ENCODE peak calls at places on chromosomes 12 and 14, in seven cellular contexts. C, Q, Z, I, Y, M and T are unnamed samples.

GRCh38 chr14:101464984-101465794 is 96.1 kb upstream of the DIO3 start:
- DNase-seq in Y (no peak), Z (peak; percentile 7), M (no peak), I (no peak), C (no peak), Q (peak; percentile 6), T (no peak)

GRCh38 chr12:75792687-75793086 is 238.9 kb downstream of the PHLDA1 start:
- DNase-seq in Y (no peak), I (no peak), C (no peak), Q (no peak), Z (no peak), M (no peak), T (no peak)

GRCh38 chr12:123427036-123427769 is 9.3 kb downstream of the RILPL2 start:
- DNase-seq in Q (no peak), M (no peak), Z (no peak), I (no peak), C (no peak), Y (no peak), T (no peak)

GRCh38 chr12:104469523-104469922 is 12.8 kb downstream of the CHST11 start:
- DNase-seq in Z (no peak), I (no peak), Q (no peak), Y (no peak), M (no peak), C (no peak), T (no peak)

GRCh38 chr12:112419269-112420133 is 754 bp downstream of the PTPN11 start:
- DNase-seq in I (no peak), Q (no peak), M (peak; percentile 58), Y (peak; percentile 76), Z (peak; percentile 59), C (no peak), T (peak; percentile 93)

GRCh38 chr14:89108608-89109007 is 284.2 kb downstream of the TTC8 start:
- DNase-seq in Z (no peak), I (no peak), Y (no peak), M (no peak), C (no peak), Q (no peak), T (no peak)

GRCh38 chr12:12714276-12715001 is 2.7 kb upstream of the CDKN1B start:
- DNase-seq in Y (no peak), M (no peak), Q (no peak), C (peak; percentile 69), I (peak; percentile 35), Z (no peak), T (peak; percentile 80)

GRCh38 chr14:55851961-55852360 is 266.2 kb upstream of the PELI2 start:
- DNase-seq in C (no peak), I (no peak), M (no peak), Q (no peak), Y (no peak), Z (no peak), T (no peak)

GRCh38 chr14:66330916-66331315 is 155.3 kb upstream of the CCDC196 start:
- DNase-seq in Q (no peak), Z (no peak), C (no peak), Y (no peak), M (no peak), I (no peak), T (no peak)

GRCh38 chr12:127162902-127163301 is 1104.1 kb upstream of the TMEM132C start:
- DNase-seq in I (no peak), Z (no peak), C (no peak), Y (peak; percentile 49), M (no peak), Q (no peak), T (peak; percentile 85)

GRCh38 chr12:3520168-3520567 is 29.2 kb downstream of the PRMT8 start:
- DNase-seq in M (no peak), C (no peak), Z (no peak), Q (no peak), Y (no peak), I (no peak), T (no peak)

GRCh38 chr12:5624873-5625272 is 193.0 kb downstream of the NTF3 start:
- DNase-seq in Y (no peak), C (no peak), I (no peak), Z (no peak), M (no peak), Q (no peak), T (no peak)

GRCh38 chr12:48816148-48816854 is 2.0 kb upstream of the CACNB3 start:
- DNase-seq in I (no peak), Z (no peak), Y (no peak), Q (no peak), M (no peak), C (no peak), T (no peak)

GRCh38 chr14:50964683-50965390 is 20.6 kb upstream of the PYGL start:
- DNase-seq in Y (no peak), Q (no peak), M (peak; percentile 11), C (peak; percentile 15), I (no peak), Z (peak; percentile 48), T (no peak)

GRCh38 chr12:50985322-50985721 is 33.0 kb downstream of the HIGD1C start:
- DNase-seq in I (no peak), Y (peak; percentile 68), Q (no peak), C (no peak), Z (no peak), M (no peak), T (no peak)

GRCh38 chr12:110860833-110861291 is 14.1 kb downstream of the CCDC63 start:
- DNase-seq in Z (no peak), Y (no peak), Q (no peak), M (no peak), I (no peak), C (no peak), T (no peak)

GRCh38 chr12:32400114-32400672 is 835 bp downstream of the FGD4 start:
- DNase-seq in I (no peak), Q (no peak), Y (no peak), C (no peak), Z (no peak), M (peak; percentile 44), T (no peak)

GRCh38 chr12:27667540-27667939 is 28.7 kb upstream of the REP15 start:
- DNase-seq in Y (no peak), Q (no peak), Z (no peak), C (no peak), M (no peak), I (no peak), T (no peak)

GRCh38 chr12:87779858-87780498 is 249.2 kb downstream of the C12orf50 start:
- DNase-seq in Z (no peak), I (no peak), Q (no peak), C (no peak), Y (no peak), M (no peak), T (no peak)

GRCh38 chr14:23183479-23183878 is at the start of gene SLC7A8:
- DNase-seq in Z (peak; percentile 58), Y (no peak), C (peak; percentile 22), I (no peak), M (no peak), Q (peak; percentile 20), T (no peak)

GRCh38 chr14:31208546-31209424 is 1.2 kb upstream of the HECTD1 start:
- DNase-seq in Q (no peak), Z (no peak), I (no peak), C (no peak), M (no peak), Y (no peak), T (no peak)

GRCh38 chr12:15278816-15279658 is 43.3 kb upstream of the PTPRO start:
- DNase-seq in Q (no peak), Y (peak; percentile 14), C (no peak), Z (no peak), M (no peak), I (no peak), T (peak; percentile 93)

GRCh38 chr12:71070416-71071155 is 87.2 kb downstream of the TSPAN8 start:
- DNase-seq in Y (no peak), M (no peak), Q (no peak), C (peak; percentile 12), Z (no peak), I (no peak), T (no peak)

GRCh38 chr14:30657050-30657449 is 34.9 kb downstream of the SCFD1 start:
- DNase-seq in I (no peak), C (no peak), Y (no peak), Q (no peak), Z (no peak), M (no peak), T (no peak)